ENCODE peak calls at places on chromosomes 12 and 14, in five cellular contexts. G is NCI-H1048; H is gastrocnemius medialis; B is activated T-cell treated with anti-CD3 and anti-CD28 coated beads, Interleukin-2, amount 50 U/mL, for 72 hours; U is activated CD8-positive, alpha-beta memory T cell treated with anti-CD3 and anti-CD28 coated beads for 1 hour. F is an unnamed sample.

GRCh38 chr12:100823988-100824387 is 29.4 kb downstream of the ANO4 start:
- DNase-seq in G (no peak), H (no peak), B (no peak), U (no peak), F (no peak)

GRCh38 chr14:30854492-30854891 is 19.9 kb upstream of the COCH start:
- DNase-seq in G (no peak), H (no peak), B (peak), U (no peak), F (no peak)

GRCh38 chr12:62934799-62935674 is at the start of gene PPM1H:
- DNase-seq in G (no peak), H (peak), B (peak), U (no peak), F (peak)

GRCh38 chr14:39276005-39276404 is 42.3 kb downstream of the MIA2 start:
- DNase-seq in G (no peak), H (no peak), B (no peak), U (no peak), F (no peak)

GRCh38 chr14:55749201-55749812 is 169.3 kb downstream of the KTN1 start:
- DNase-seq in G (peak), H (no peak), B (no peak), U (no peak), F (no peak)

GRCh38 chr14:21525571-21525970 is 575 bp downstream of the SALL2 start:
- DNase-seq in G (no peak), H (no peak), B (no peak), U (no peak), F (peak)

GRCh38 chr14:23008836-23009235 is 1.1 kb downstream of the C14orf93 start:
- DNase-seq in G (no peak), H (no peak), B (no peak), U (no peak), F (no peak)

GRCh38 chr14:23302290-23303225 is at the start of gene PPP1R3E:
- DNase-seq in G (peak), H (peak), B (peak), U (peak), F (peak)

GRCh38 chr12:80413462-80413861 is 30.6 kb upstream of the PTPRQ start:
- DNase-seq in G (no peak), H (no peak), B (no peak), U (no peak), F (no peak)

GRCh38 chr12:72465940-72466630 is 193.9 kb downstream of the TRHDE start:
- DNase-seq in G (no peak), H (no peak), B (no peak), U (no peak), F (no peak)

GRCh38 chr12:116955382-116956021 is 44.8 kb downstream of the FBXW8 start:
- DNase-seq in G (no peak), H (peak), B (no peak), U (no peak), F (no peak)

GRCh38 chr12:13724136-13724535 is 257.3 kb downstream of the GRIN2B start:
- DNase-seq in G (no peak), H (no peak), B (no peak), U (no peak), F (no peak)

F was measured in Ammon's horn.